ENCODE peak calls at places on chromosomes 11 and 22, in seven cellular contexts. H is spleen, W is transverse colon, F is breast epithelium, N is Peyer's patch, K is lower leg skin, L is uterus. J is an unnamed sample.
A peak's percentile ranks its signal among the peaks of the same experiment; 100 is the strongest.

GRCh38 chr11:111635706-111636045 is 33.4 kb downstream of the SIK2 start:
- DNase-seq in H (no peak), W (peak; percentile 24), F (no peak), N (no peak), K (no peak), L (peak; percentile 24), J (no peak)

GRCh38 chr11:119100246-119100959 is 1.2 kb downstream of the DPAGT1 start:
- DNase-seq in H (peak; percentile 67), W (no peak), F (no peak), N (no peak), K (no peak), L (no peak), J (peak; percentile 68)

GRCh38 chr11:63839508-63840355 is 822 bp downstream of the MARK2 start:
- DNase-seq in H (peak; percentile 89), W (peak; percentile 55), F (peak; percentile 65), N (peak; percentile 48), K (no peak), L (peak; percentile 27), J (peak; percentile 83)

GRCh38 chr11:68212421-68213134 is 518 bp downstream of the KMT5B start:
- DNase-seq in H (peak; percentile 90), W (peak; percentile 80), F (peak; percentile 75), N (peak; percentile 69), K (peak; percentile 94), L (peak; percentile 74), J (peak; percentile 86)

GRCh38 chr11:121237686-121238658 is 54.6 kb upstream of the SC5D start:
- DNase-seq in H (no peak), W (no peak), F (no peak), N (no peak), K (no peak), L (peak; percentile 39), J (no peak)

GRCh38 chr11:120827820-120828219 is 196.1 kb upstream of the TBCEL start:
- DNase-seq in H (peak; percentile 18), W (no peak), F (no peak), N (no peak), K (no peak), L (no peak), J (no peak)

GRCh38 chr11:115980336-115980735 is 476.1 kb upstream of the CADM1 start:
- DNase-seq in H (no peak), W (no peak), F (no peak), N (no peak), K (peak; percentile 83), L (peak; percentile 50), J (no peak)

GRCh38 chr22:47817380-47817779 is 1054.9 kb downstream of the TBC1D22A start:
- DNase-seq in H (no peak), W (no peak), F (no peak), N (no peak), K (no peak), L (no peak), J (no peak)

GRCh38 chr11:113552271-113552670 is 77.1 kb upstream of the DRD2 start:
- DNase-seq in H (no peak), W (no peak), F (no peak), N (no peak), K (no peak), L (no peak), J (no peak)

GRCh38 chr11:47971501-47971900 is 8.9 kb upstream of the PTPRJ start:
- DNase-seq in H (no peak), W (no peak), F (no peak), N (no peak), K (no peak), L (no peak), J (no peak)

GRCh38 chr11:116840224-116840745 is 2.9 kb upstream of the APOA1 start:
- DNase-seq in H (peak; percentile 52), W (no peak), F (no peak), N (no peak), K (no peak), L (no peak), J (peak; percentile 73)

GRCh38 chr11:117230981-117231636 is 764 bp downstream of the PCSK7 start:
- DNase-seq in H (no peak), W (peak; percentile 67), F (no peak), N (no peak), K (peak; percentile 64), L (no peak), J (no peak)

GRCh38 chr22:30283342-30283741 is 6.0 kb downstream of the CASTOR1 start:
- DNase-seq in H (no peak), W (no peak), F (no peak), N (no peak), K (no peak), L (no peak), J (peak; percentile 35)

GRCh38 chr22:36256474-36256873 is 3.5 kb downstream of the APOL1 start:
- DNase-seq in H (no peak), W (no peak), F (no peak), N (no peak), K (no peak), L (no peak), J (no peak)

GRCh38 chr22:36253523-36254490 is 874 bp downstream of the APOL1 start:
- DNase-seq in H (no peak), W (peak; percentile 58), F (peak; percentile 39), N (no peak), K (no peak), L (no peak), J (no peak)

GRCh38 chr22:36257308-36257707 is 4.4 kb downstream of the APOL1 start:
- DNase-seq in H (no peak), W (no peak), F (peak; percentile 37), N (no peak), K (no peak), L (no peak), J (no peak)

GRCh38 chr22:36249160-36249559 is 3.8 kb upstream of the APOL1 start:
- DNase-seq in H (no peak), W (no peak), F (no peak), N (no peak), K (no peak), L (no peak), J (no peak)

DNA sequence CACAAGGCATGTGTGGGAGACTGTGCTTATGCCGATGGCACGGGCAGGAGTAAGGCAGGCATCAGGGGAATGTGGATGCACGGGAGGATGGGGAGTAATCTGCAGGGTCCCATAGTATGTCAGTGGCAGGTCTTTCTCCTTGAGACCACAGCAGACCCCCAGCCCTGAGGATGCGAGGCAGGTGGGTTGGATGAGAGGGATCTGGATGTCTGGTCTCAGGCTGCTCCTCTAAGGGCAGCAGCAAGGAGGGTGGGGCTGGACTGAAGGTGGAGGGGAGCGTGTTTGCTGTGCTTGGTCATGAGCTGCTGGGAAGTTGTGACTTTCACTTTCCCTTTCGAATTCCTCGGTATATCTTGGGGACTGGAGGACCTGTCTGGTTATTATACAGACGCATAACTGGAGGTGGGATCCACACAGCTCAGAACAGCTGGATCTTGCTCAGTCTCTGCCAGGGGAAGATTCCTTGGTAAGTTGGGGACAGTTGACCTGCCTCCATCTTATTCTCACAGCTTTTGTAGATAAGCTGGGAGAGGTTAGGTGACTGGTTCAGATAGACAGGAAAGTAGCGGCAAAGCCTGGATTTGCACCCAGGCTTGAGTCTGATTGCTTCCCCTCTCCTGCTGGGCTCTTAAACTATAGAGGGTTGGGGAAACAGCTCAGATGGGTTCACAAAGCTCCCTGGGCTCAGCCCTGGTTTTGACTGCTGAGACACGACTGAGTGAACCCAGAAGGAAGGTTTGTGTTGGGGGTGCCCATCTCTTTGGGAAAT is at the start of gene APOL1:
- DNase-seq in H (peak; percentile 84), W (peak; percentile 71), F (peak; percentile 46), N (peak; percentile 64), K (no peak), L (peak; percentile 64), J (peak; percentile 18)
- TF ChIP-seq POLR2A in H (peak; percentile 67), W (peak; percentile 58), F (no peak), N (peak; percentile 73), K (no peak), L (peak; percentile 53), J (no peak)

GRCh38 chr22:25235547-25236290 is 16.3 kb downstream of the CRYBB2 start:
- DNase-seq in H (peak; percentile 86), W (peak; percentile 78), F (peak; percentile 82), N (no peak), K (no peak), L (peak; percentile 27), J (peak; percentile 77)

GRCh38 chr22:25237503-25237902 is 18.1 kb downstream of the CRYBB2 start:
- DNase-seq in H (no peak), W (no peak), F (no peak), N (no peak), K (no peak), L (no peak), J (no peak)

GRCh38 chr22:25228822-25229221 is 9.4 kb downstream of the CRYBB2 start:
- DNase-seq in H (no peak), W (no peak), F (no peak), N (no peak), K (no peak), L (no peak), J (no peak)

GRCh38 chr22:25236417-25236816 is 17.0 kb downstream of the CRYBB2 start:
- DNase-seq in H (no peak), W (no peak), F (no peak), N (no peak), K (no peak), L (no peak), J (no peak)

GRCh38 chr22:25232301-25232700 is 12.9 kb downstream of the CRYBB2 start:
- DNase-seq in H (no peak), W (no peak), F (no peak), N (no peak), K (no peak), L (no peak), J (no peak)
- H3K4me3 ChIP-seq in H (no peak overlapping the region), W (no peak overlapping the region), F (no peak overlapping the region), N (no peak overlapping the region), K (no peak overlapping the region), L (no peak overlapping the region), J (no peak overlapping the region)

GRCh38 chr11:71927813-71928738 is at the start of gene XNDC1N:
- DNase-seq in H (peak; percentile 91), W (peak; percentile 40), F (peak; percentile 60), N (peak; percentile 53), K (peak; percentile 89), L (peak; percentile 58), J (peak; percentile 92)
- TF ChIP-seq POLR2A in H (no peak), W (no peak), F (no peak), N (peak; percentile 7), K (no peak), L (no peak), J (peak; percentile 74)

DNA sequence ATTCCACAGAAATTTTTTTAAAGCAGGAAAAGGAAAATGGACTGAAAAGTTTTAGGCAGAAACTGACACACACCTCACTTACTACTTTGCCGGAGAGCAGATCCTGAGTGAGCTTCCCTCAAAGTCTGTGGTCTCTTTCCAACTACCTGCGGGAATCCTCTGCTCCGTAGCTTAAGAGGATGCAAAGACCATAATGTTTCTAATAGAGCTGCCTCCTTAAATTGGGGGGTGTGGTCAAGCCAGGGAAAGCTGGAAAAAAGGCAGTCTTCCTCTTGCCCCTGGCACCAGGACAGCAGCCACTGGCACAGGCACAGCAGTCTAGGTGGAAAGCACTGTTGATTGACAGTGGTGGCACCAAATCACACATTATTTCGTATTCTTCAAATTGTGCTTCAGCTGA is at the start of gene ETS1:
- DNase-seq in H (no peak), W (no peak), F (no peak), N (no peak), K (no peak), L (no peak), J (no peak)
- H3K4me3 ChIP-seq in H (peak within 1 kb of the TSS; percentile 39), W (no peak within 1 kb of the TSS), F (peak within 1 kb of the TSS; percentile 37), N (no peak within 1 kb of the TSS), K (no peak within 1 kb of the TSS), L (no peak within 1 kb of the TSS), J (no peak within 1 kb of the TSS)

GRCh38 chr11:29159552-29160465 is 857.0 kb downstream of the KCNA4 start:
- DNase-seq in H (no peak), W (peak; percentile 31), F (no peak), N (no peak), K (no peak), L (no peak), J (peak; percentile 45)
- TF ChIP-seq POLR2A in H (no peak), W (no peak), F (no peak), N (no peak), K (no peak), L (no peak), J (no peak)

J was measured in NB4.